ENCODE peak calls at places on chromosomes 4 and X, in nine cellular contexts. One of them, this sample, is unnamed. For H3K27me3 and H3K4me1, the result is how much of the 10 kb centered on the place peaks cover.

GRCh38 chrX:1909419-1910206 is 294.8 kb downstream of the ASMT start:
- DNase-seq in fibroblast of lung: no peak
- DNase-seq in left ventricle myocardium inferior: no peak
- DNase-seq in cardiac muscle cell: no peak
- DNase-seq in psoas muscle: no peak
- DNase-seq in tibial artery: peak
- DNase-seq in stomach: no peak
- DNase-seq in A673: no peak
- DNase-seq in H1: no peak
- DNase-seq in this sample: no peak

GRCh38 chrX:112628288-112628687 is 51.5 kb downstream of the LHFPL1 start:
- DNase-seq in fibroblast of lung: no peak
- DNase-seq in left ventricle myocardium inferior: no peak
- DNase-seq in cardiac muscle cell: no peak
- DNase-seq in psoas muscle: no peak
- DNase-seq in tibial artery: no peak
- DNase-seq in stomach: no peak
- DNase-seq in A673: no peak
- DNase-seq in H1: no peak
- DNase-seq in this sample: no peak

GRCh38 chr4:86934147-86934771 is 552 bp upstream of the AFF1 start:
- DNase-seq in fibroblast of lung: no peak
- DNase-seq in left ventricle myocardium inferior: no peak
- DNase-seq in cardiac muscle cell: no peak
- DNase-seq in psoas muscle: no peak
- DNase-seq in tibial artery: no peak
- DNase-seq in stomach: no peak
- DNase-seq in A673: no peak
- DNase-seq in H1: no peak
- DNase-seq in this sample: peak

GRCh38 chrX:56763556-56764152 is 34.6 kb downstream of the NBDY start:
- DNase-seq in fibroblast of lung: no peak
- DNase-seq in left ventricle myocardium inferior: no peak
- DNase-seq in cardiac muscle cell: no peak
- DNase-seq in psoas muscle: peak
- DNase-seq in tibial artery: no peak
- DNase-seq in stomach: peak
- DNase-seq in A673: peak
- DNase-seq in H1: peak
- DNase-seq in this sample: no peak

GRCh38 chr4:25190407-25190806 is 30.2 kb upstream of the SEPSECS start:
- DNase-seq in fibroblast of lung: no peak
- DNase-seq in left ventricle myocardium inferior: no peak
- DNase-seq in cardiac muscle cell: no peak
- DNase-seq in psoas muscle: no peak
- DNase-seq in tibial artery: no peak
- DNase-seq in stomach: no peak
- DNase-seq in A673: no peak
- DNase-seq in H1: no peak
- DNase-seq in this sample: no peak

GRCh38 chr4:113052379-113052951 is 3.0 kb downstream of the ANK2 start:
- DNase-seq in fibroblast of lung: peak
- DNase-seq in left ventricle myocardium inferior: no peak
- DNase-seq in cardiac muscle cell: peak
- DNase-seq in psoas muscle: no peak
- DNase-seq in tibial artery: no peak
- DNase-seq in stomach: no peak
- DNase-seq in A673: no peak
- DNase-seq in H1: no peak
- DNase-seq in this sample: peak

GRCh38 chrX:15751160-15751819 is 13.2 kb downstream of the CA5B start:
- DNase-seq in fibroblast of lung: peak
- DNase-seq in left ventricle myocardium inferior: no peak
- DNase-seq in cardiac muscle cell: no peak
- DNase-seq in psoas muscle: no peak
- DNase-seq in tibial artery: no peak
- DNase-seq in stomach: no peak
- DNase-seq in A673: no peak
- DNase-seq in H1: no peak
- DNase-seq in this sample: no peak

GRCh38 chr4:168636506-168637176 is 139.8 kb downstream of the PALLD start:
- DNase-seq in fibroblast of lung: peak
- DNase-seq in left ventricle myocardium inferior: no peak
- DNase-seq in cardiac muscle cell: peak
- DNase-seq in psoas muscle: no peak
- DNase-seq in tibial artery: no peak
- DNase-seq in stomach: no peak
- DNase-seq in A673: peak
- DNase-seq in H1: no peak
- DNase-seq in this sample: no peak

GRCh38 chrX:39018526-39018925 is 217.3 kb downstream of the MID1IP1 start:
- DNase-seq in fibroblast of lung: no peak
- DNase-seq in left ventricle myocardium inferior: no peak
- DNase-seq in cardiac muscle cell: no peak
- DNase-seq in psoas muscle: no peak
- DNase-seq in tibial artery: no peak
- DNase-seq in stomach: no peak
- DNase-seq in A673: no peak
- DNase-seq in H1: no peak
- DNase-seq in this sample: no peak

GRCh38 chrX:74446876-74447275 is 25.6 kb downstream of the SLC16A2 start:
- DNase-seq in fibroblast of lung: no peak
- DNase-seq in left ventricle myocardium inferior: no peak
- DNase-seq in cardiac muscle cell: no peak
- DNase-seq in psoas muscle: no peak
- DNase-seq in tibial artery: no peak
- DNase-seq in stomach: no peak
- DNase-seq in A673: no peak
- DNase-seq in H1: no peak
- DNase-seq in this sample: no peak

GRCh38 chr4:134216436-134216835 is 14.8 kb upstream of the PABPC4L start:
- DNase-seq in fibroblast of lung: no peak
- DNase-seq in left ventricle myocardium inferior: no peak
- DNase-seq in cardiac muscle cell: peak
- DNase-seq in psoas muscle: no peak
- DNase-seq in tibial artery: no peak
- DNase-seq in stomach: no peak
- DNase-seq in A673: no peak
- DNase-seq in H1: no peak
- DNase-seq in this sample: no peak

GRCh38 chr4:166290426-166290825 is 417.4 kb downstream of the TLL1 start:
- DNase-seq in fibroblast of lung: no peak
- DNase-seq in left ventricle myocardium inferior: no peak
- DNase-seq in cardiac muscle cell: no peak
- DNase-seq in psoas muscle: no peak
- DNase-seq in tibial artery: no peak
- DNase-seq in stomach: no peak
- DNase-seq in A673: no peak
- DNase-seq in H1: no peak
- DNase-seq in this sample: no peak

GRCh38 chrX:150094996-150095395 is 156.7 kb upstream of the EOLA2 start:
- DNase-seq in fibroblast of lung: no peak
- DNase-seq in left ventricle myocardium inferior: no peak
- DNase-seq in cardiac muscle cell: no peak
- DNase-seq in psoas muscle: no peak
- DNase-seq in tibial artery: no peak
- DNase-seq in stomach: no peak
- DNase-seq in A673: no peak
- DNase-seq in H1: no peak
- DNase-seq in this sample: no peak

GRCh38 chr4:81625422-81626417 is 154.0 kb upstream of the RASGEF1B start:
- DNase-seq in fibroblast of lung: no peak
- DNase-seq in left ventricle myocardium inferior: no peak
- DNase-seq in cardiac muscle cell: no peak
- DNase-seq in psoas muscle: no peak
- DNase-seq in tibial artery: no peak
- DNase-seq in stomach: no peak
- DNase-seq in A673: peak
- DNase-seq in H1: no peak
- DNase-seq in this sample: no peak

GRCh38 chrX:38124000-38124399 is 96.7 kb downstream of the SRPX start:
- DNase-seq in fibroblast of lung: no peak
- DNase-seq in left ventricle myocardium inferior: no peak
- DNase-seq in cardiac muscle cell: no peak
- DNase-seq in psoas muscle: no peak
- DNase-seq in tibial artery: no peak
- DNase-seq in stomach: no peak
- DNase-seq in A673: no peak
- DNase-seq in H1: no peak
- DNase-seq in this sample: no peak

GRCh38 chrX:15946783-15947550 is 92.4 kb upstream of the AP1S2 start:
- DNase-seq in fibroblast of lung: peak
- DNase-seq in left ventricle myocardium inferior: no peak
- DNase-seq in cardiac muscle cell: peak
- DNase-seq in psoas muscle: no peak
- DNase-seq in tibial artery: no peak
- DNase-seq in stomach: no peak
- DNase-seq in A673: peak
- DNase-seq in H1: no peak
- DNase-seq in this sample: no peak

GRCh38 chr4:2958446-2958845 is 4.8 kb downstream of the NOP14 start:
- DNase-seq in fibroblast of lung: peak
- DNase-seq in left ventricle myocardium inferior: no peak
- DNase-seq in cardiac muscle cell: no peak
- DNase-seq in psoas muscle: no peak
- DNase-seq in tibial artery: no peak
- DNase-seq in stomach: no peak
- DNase-seq in A673: no peak
- DNase-seq in H1: no peak
- DNase-seq in this sample: no peak

GRCh38 chr4:108762559-108763225 is at the start of gene ETNPPL:
- DNase-seq in fibroblast of lung: peak
- DNase-seq in left ventricle myocardium inferior: peak
- DNase-seq in cardiac muscle cell: peak
- DNase-seq in psoas muscle: peak
- DNase-seq in tibial artery: no peak
- DNase-seq in stomach: peak
- DNase-seq in A673: peak
- DNase-seq in H1: peak
- DNase-seq in this sample: peak
- TF ChIP-seq CTCF in fibroblast of lung: no peak
- TF ChIP-seq CTCF in left ventricle myocardium inferior: peak
- TF ChIP-seq CTCF in cardiac muscle cell: peak
- TF ChIP-seq CTCF in psoas muscle: no peak
- TF ChIP-seq CTCF in tibial artery: no peak
- TF ChIP-seq CTCF in stomach: no peak
- TF ChIP-seq CTCF in A673: no peak
- TF ChIP-seq CTCF in H1: peak
- TF ChIP-seq CTCF in this sample: peak

GRCh38 chr4:20395160-20395773 is 143.6 kb downstream of the SLIT2 start:
- DNase-seq in fibroblast of lung: peak
- DNase-seq in left ventricle myocardium inferior: no peak
- DNase-seq in cardiac muscle cell: peak
- DNase-seq in psoas muscle: no peak
- DNase-seq in tibial artery: no peak
- DNase-seq in stomach: peak
- DNase-seq in A673: peak
- DNase-seq in H1: peak
- DNase-seq in this sample: peak
- H3K27me3 ChIP-seq in fibroblast of lung: under half
- H3K27me3 ChIP-seq in left ventricle myocardium inferior: under half
- H3K27me3 ChIP-seq in cardiac muscle cell: under half
- H3K27me3 ChIP-seq in psoas muscle: under half
- H3K27me3 ChIP-seq in tibial artery: under half
- H3K27me3 ChIP-seq in stomach: under half
- H3K27me3 ChIP-seq in A673: under half
- H3K27me3 ChIP-seq in H1: under half
- H3K27me3 ChIP-seq in this sample: under half

DNA sequence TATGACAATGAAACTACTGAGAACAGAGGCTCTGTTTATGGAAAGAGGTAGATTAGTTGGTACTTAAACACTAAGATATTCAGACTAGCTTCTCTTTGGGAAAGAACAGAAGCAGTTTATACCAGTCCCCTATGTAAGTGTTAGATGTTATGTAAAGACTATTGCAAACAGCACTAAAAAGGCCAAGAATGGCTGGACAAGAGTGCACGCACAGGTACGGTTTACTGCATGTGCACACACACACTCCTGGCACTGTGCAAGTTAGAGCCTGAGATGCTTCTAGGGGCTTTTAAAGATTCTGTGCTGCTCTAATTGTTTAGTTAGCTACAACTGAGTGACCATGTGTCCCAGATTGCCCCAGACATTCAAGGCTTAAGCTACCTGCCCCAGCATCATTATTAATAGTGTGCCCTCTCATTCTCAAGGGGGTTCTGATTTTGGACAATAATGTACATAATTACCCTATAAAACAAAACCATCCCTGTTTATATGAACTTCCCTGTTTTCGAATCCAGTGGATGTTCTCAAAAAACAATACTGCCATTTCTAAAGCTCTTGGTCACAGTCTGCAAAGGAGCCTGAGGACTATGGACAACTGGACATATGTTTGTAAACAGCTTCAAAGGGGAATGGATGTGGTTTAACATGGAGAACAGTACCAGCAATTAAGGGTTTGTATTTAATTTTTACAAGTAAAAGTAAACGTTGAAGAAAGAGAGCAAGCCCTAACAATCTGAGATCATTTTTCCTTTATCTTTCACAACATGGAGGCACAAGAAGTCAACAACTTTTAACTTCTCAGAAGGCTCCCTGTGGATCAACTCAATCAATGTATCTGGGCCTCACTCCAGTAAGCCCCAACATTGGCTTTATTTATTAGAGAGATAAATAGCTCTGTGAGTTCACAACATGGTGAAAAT is 2.0 kb downstream of the SETD7 start:
- DNase-seq in fibroblast of lung: no peak
- DNase-seq in left ventricle myocardium inferior: no peak
- DNase-seq in cardiac muscle cell: no peak
- DNase-seq in psoas muscle: no peak
- DNase-seq in tibial artery: no peak
- DNase-seq in stomach: no peak
- DNase-seq in A673: no peak
- DNase-seq in H1: no peak
- DNase-seq in this sample: no peak
- H3K4me1 ChIP-seq in fibroblast of lung: under half
- H3K4me1 ChIP-seq in left ventricle myocardium inferior: half or more
- H3K4me1 ChIP-seq in cardiac muscle cell: under half
- H3K4me1 ChIP-seq in psoas muscle: half or more
- H3K4me1 ChIP-seq in tibial artery: half or more
- H3K4me1 ChIP-seq in stomach: under half
- H3K4me1 ChIP-seq in A673: half or more
- H3K4me1 ChIP-seq in H1: under half
- H3K4me1 ChIP-seq in this sample: under half

GRCh38 chrX:11541510-11541909 is 124.2 kb downstream of the ARHGAP6 start:
- DNase-seq in fibroblast of lung: peak
- DNase-seq in left ventricle myocardium inferior: no peak
- DNase-seq in cardiac muscle cell: peak
- DNase-seq in psoas muscle: no peak
- DNase-seq in tibial artery: no peak
- DNase-seq in stomach: no peak
- DNase-seq in A673: no peak
- DNase-seq in H1: no peak
- DNase-seq in this sample: no peak

GRCh38 chrX:11546917-11547316 is 118.8 kb downstream of the ARHGAP6 start:
- DNase-seq in fibroblast of lung: no peak
- DNase-seq in left ventricle myocardium inferior: no peak
- DNase-seq in cardiac muscle cell: no peak
- DNase-seq in psoas muscle: no peak
- DNase-seq in tibial artery: no peak
- DNase-seq in stomach: no peak
- DNase-seq in A673: no peak
- DNase-seq in H1: no peak
- DNase-seq in this sample: no peak

GRCh38 chrX:11540532-11541377 is 125.0 kb downstream of the ARHGAP6 start:
- DNase-seq in fibroblast of lung: peak
- DNase-seq in left ventricle myocardium inferior: peak
- DNase-seq in cardiac muscle cell: peak
- DNase-seq in psoas muscle: no peak
- DNase-seq in tibial artery: no peak
- DNase-seq in stomach: no peak
- DNase-seq in A673: no peak
- DNase-seq in H1: no peak
- DNase-seq in this sample: no peak

GRCh38 chrX:11543249-11543648 is 122.5 kb downstream of the ARHGAP6 start:
- DNase-seq in fibroblast of lung: no peak
- DNase-seq in left ventricle myocardium inferior: no peak
- DNase-seq in cardiac muscle cell: no peak
- DNase-seq in psoas muscle: no peak
- DNase-seq in tibial artery: no peak
- DNase-seq in stomach: no peak
- DNase-seq in A673: peak
- DNase-seq in H1: no peak
- DNase-seq in this sample: peak
- TF ChIP-seq CTCF in fibroblast of lung: no peak
- TF ChIP-seq CTCF in left ventricle myocardium inferior: no peak
- TF ChIP-seq CTCF in cardiac muscle cell: no peak
- TF ChIP-seq CTCF in psoas muscle: no peak
- TF ChIP-seq CTCF in tibial artery: no peak
- TF ChIP-seq CTCF in stomach: no peak
- TF ChIP-seq CTCF in A673: peak
- TF ChIP-seq CTCF in H1: peak
- TF ChIP-seq CTCF in this sample: peak